ENCODE peak calls at places on chromosome 1, in seven cellular contexts. I, W, Q, Z, L, F and A are unnamed samples.

GRCh38 chr1:183676515-183677189 is 23.5 kb upstream of the APOBEC4 start:
- DNase-seq in I (no peak), W (peak; percentile 74), Q (no peak), Z (no peak), L (peak; percentile 51), F (peak; percentile 45), A (peak; percentile 45)

GRCh38 chr1:177983824-177984528 is 14.1 kb upstream of the SEC16B start:
- DNase-seq in I (no peak), W (peak; percentile 98), Q (peak; percentile 42), Z (no peak), L (peak; percentile 48), F (peak; percentile 86), A (peak; percentile 58)

GRCh38 chr1:15322648-15323350 is 75.8 kb downstream of the FHAD1 start:
- DNase-seq in I (peak; percentile 34), W (no peak), Q (no peak), Z (no peak), L (no peak), F (no peak), A (peak; percentile 83)

GRCh38 chr1:198265073-198265661 is 108.4 kb downstream of the NEK7 start:
- DNase-seq in I (peak; percentile 61), W (peak; percentile 51), Q (no peak), Z (no peak), L (peak; percentile 87), F (peak; percentile 51), A (no peak)

GRCh38 chr1:227190321-227190720 is 128.0 kb downstream of the CDC42BPA start:
- DNase-seq in I (no peak), W (peak; percentile 53), Q (no peak), Z (no peak), L (no peak), F (no peak), A (no peak)

GRCh38 chr1:234772345-234773147 is 162.6 kb upstream of the IRF2BP2 start:
- DNase-seq in I (peak; percentile 91), W (peak; percentile 99), Q (peak; percentile 97), Z (peak; percentile 74), L (peak; percentile 50), F (peak; percentile 98), A (peak; percentile 64)

GRCh38 chr1:28893403-28894102 is 20.8 kb upstream of the EPB41 start:
- DNase-seq in I (no peak), W (peak; percentile 12), Q (no peak), Z (no peak), L (no peak), F (no peak), A (peak; percentile 80)

GRCh38 chr1:177780096-177780700 is 189.7 kb downstream of the SEC16B start:
- DNase-seq in I (peak; percentile 45), W (peak; percentile 57), Q (peak; percentile 48), Z (no peak), L (peak; percentile 64), F (peak; percentile 54), A (peak; percentile 96)

GRCh38 chr1:243623831-243624230 is 226.2 kb downstream of the AKT3 start:
- DNase-seq in I (peak; percentile 35), W (peak; percentile 86), Q (no peak), Z (no peak), L (no peak), F (peak; percentile 17), A (no peak)

GRCh38 chr1:19988269-19989006 is 9.0 kb upstream of the PLA2G2A start:
- DNase-seq in I (no peak), W (no peak), Q (no peak), Z (no peak), L (no peak), F (no peak), A (no peak)

GRCh38 chr1:16279186-16279585 is 42.2 kb upstream of the CPLANE2 start:
- DNase-seq in I (peak; percentile 29), W (no peak), Q (no peak), Z (no peak), L (no peak), F (no peak), A (no peak)

GRCh38 chr1:10877894-10878293 is 81.4 kb upstream of the CASZ1 start:
- DNase-seq in I (no peak), W (no peak), Q (no peak), Z (no peak), L (no peak), F (no peak), A (no peak)

GRCh38 chr1:32989160-32989894 is 24.7 kb upstream of the RNF19B start:
- DNase-seq in I (peak; percentile 97), W (peak; percentile 99), Q (peak; percentile 88), Z (peak; percentile 82), L (peak; percentile 27), F (peak; percentile 97), A (no peak)

GRCh38 chr1:186930248-186930647 is 101.5 kb downstream of the PLA2G4A start:
- DNase-seq in I (no peak), W (peak; percentile 58), Q (no peak), Z (no peak), L (no peak), F (no peak), A (no peak)

GRCh38 chr1:6962956-6963915 is 178.0 kb downstream of the CAMTA1 start:
- DNase-seq in I (peak; percentile 30), W (no peak), Q (peak; percentile 62), Z (peak; percentile 51), L (peak; percentile 95), F (peak; percentile 70), A (peak; percentile 64)

GRCh38 chr1:24321712-24322635 is 2.8 kb downstream of the GRHL3 start:
- DNase-seq in I (peak; percentile 11), W (peak; percentile 76), Q (peak; percentile 83), Z (peak; percentile 49), L (peak; percentile 37), F (peak; percentile 98), A (peak; percentile 72)

GRCh38 chr1:24318988-24319863 is at the start of gene GRHL3:
- DNase-seq in I (no peak), W (no peak), Q (peak; percentile 94), Z (peak; percentile 41), L (peak; percentile 27), F (peak; percentile 99), A (no peak)

GRCh38 chr1:24321150-24321549 is 2.0 kb downstream of the GRHL3 start:
- DNase-seq in I (no peak), W (no peak), Q (no peak), Z (no peak), L (no peak), F (peak; percentile 59), A (no peak)

GRCh38 chr1:24318238-24318987 is 744 bp upstream of the GRHL3 start:
- DNase-seq in I (no peak), W (peak; percentile 36), Q (no peak), Z (no peak), L (no peak), F (peak; percentile 68), A (no peak)

GRCh38 chr1:24319962-24320361 is 805 bp downstream of the GRHL3 start:
- DNase-seq in I (no peak), W (no peak), Q (no peak), Z (no peak), L (no peak), F (no peak), A (no peak)
- H3K27ac ChIP-seq in I (no peak overlapping the region), W (no peak overlapping the region), Q (peak overlapping the region; percentile 86), Z (no peak overlapping the region), L (no peak overlapping the region), F (peak overlapping the region; percentile 100), A (no peak overlapping the region)

GRCh38 chr1:66930823-66931174 is 6.0 kb downstream of the MIER1 start:
- DNase-seq in I (no peak), W (no peak), Q (no peak), Z (no peak), L (no peak), F (no peak), A (no peak)
- H3K27ac ChIP-seq in I (peak overlapping the region; percentile 84), W (peak overlapping the region; percentile 77), Q (peak overlapping the region; percentile 97), Z (peak overlapping the region; percentile 98), L (peak overlapping the region; percentile 80), F (peak overlapping the region; percentile 83), A (peak overlapping the region; percentile 84)

GRCh38 chr1:169048043-169048442 is 58.4 kb upstream of the ATP1B1 start:
- DNase-seq in I (no peak), W (no peak), Q (no peak), Z (no peak), L (no peak), F (no peak), A (no peak)
- H3K27ac ChIP-seq in I (no peak overlapping the region), W (no peak overlapping the region), Q (no peak overlapping the region), Z (no peak overlapping the region), L (no peak overlapping the region), F (no peak overlapping the region), A (no peak overlapping the region)

GRCh38 chr1:167633258-167633944 is 3.4 kb downstream of the RCSD1 start:
- DNase-seq in I (no peak), W (no peak), Q (no peak), Z (no peak), L (no peak), F (no peak), A (no peak)

GRCh38 chr1:167631987-167632680 is 2.1 kb downstream of the RCSD1 start:
- DNase-seq in I (no peak), W (no peak), Q (no peak), Z (no peak), L (no peak), F (no peak), A (no peak)

GRCh38 chr1:167630568-167631385 is 745 bp downstream of the RCSD1 start:
- DNase-seq in I (no peak), W (no peak), Q (no peak), Z (no peak), L (peak; percentile 42), F (no peak), A (no peak)

GRCh38 chr1:167629681-167630567 is at the start of gene RCSD1:
- DNase-seq in I (no peak), W (no peak), Q (peak; percentile 21), Z (no peak), L (peak; percentile 79), F (no peak), A (no peak)

DNA sequence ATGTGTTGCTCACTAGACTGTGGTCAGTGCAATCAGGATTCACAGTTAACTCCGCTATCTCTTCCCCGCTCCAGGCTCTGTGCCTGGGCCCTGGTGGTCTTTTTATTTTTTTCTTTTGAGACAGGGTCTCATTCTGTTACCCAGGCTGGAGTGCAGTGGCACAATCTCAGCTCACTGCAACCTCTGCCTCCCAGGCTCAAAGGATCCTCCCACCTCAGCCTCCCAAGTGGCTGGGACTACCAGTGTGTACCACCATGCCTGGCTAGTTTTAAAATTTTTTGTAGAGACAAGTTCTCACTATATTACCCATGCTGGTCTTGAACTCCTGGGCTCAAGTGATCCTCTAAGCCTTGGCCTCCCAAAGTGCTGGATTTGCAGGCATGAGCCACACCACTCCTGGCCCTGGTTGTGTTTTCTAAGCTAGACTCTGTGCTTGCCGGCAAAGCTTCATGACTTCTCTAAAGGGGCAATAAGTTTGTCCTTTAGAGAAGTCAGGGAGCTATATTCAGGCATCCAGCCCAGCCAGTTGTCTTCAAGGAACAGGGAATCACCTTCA is 1.4 kb downstream of the RCSD1 start:
- DNase-seq in I (no peak), W (no peak), Q (no peak), Z (no peak), L (no peak), F (no peak), A (no peak)
- H3K27ac ChIP-seq in I (no peak overlapping the region), W (no peak overlapping the region), Q (no peak overlapping the region), Z (peak overlapping the region; percentile 73), L (peak overlapping the region; percentile 99), F (no peak overlapping the region), A (no peak overlapping the region)

GRCh38 chr1:65309317-65310077 is at the start of gene DNAJC6:
- DNase-seq in I (peak; percentile 67), W (peak; percentile 42), Q (peak; percentile 64), Z (peak; percentile 62), L (peak; percentile 94), F (peak; percentile 55), A (peak; percentile 73)
- H3K27ac ChIP-seq in I (no peak within 1 kb of the TSS), W (no peak within 1 kb of the TSS), Q (no peak within 1 kb of the TSS), Z (no peak within 1 kb of the TSS), L (peak within 1 kb of the TSS; percentile 28), F (no peak within 1 kb of the TSS), A (no peak within 1 kb of the TSS)